ENCODE peak calls at places on chromosomes 2 and 18, in nine cellular contexts. B, R, H, S, M, F, I, V and Y are unnamed samples.

GRCh38 chr2:240624011-240624949 is 1.0 kb upstream of the GPR35 start:
- DNase-seq in B (no peak), R (no peak), H (no peak), S (peak; percentile 13), M (no peak), F (no peak), I (peak; percentile 36), V (no peak), Y (no peak)

GRCh38 chr2:53859354-53860159 is at the start of gene GPR75:
- DNase-seq in B (no peak), R (peak; percentile 48), H (peak; percentile 15), S (peak; percentile 71), M (no peak), F (no peak), I (no peak), V (no peak), Y (no peak)

GRCh38 chr18:46411862-46412690 is 244.9 kb downstream of the LOXHD1 start:
- DNase-seq in B (no peak), R (peak; percentile 34), H (peak; percentile 64), S (no peak), M (no peak), F (no peak), I (no peak), V (no peak), Y (no peak)

GRCh38 chr2:69789762-69790600 is 39.5 kb upstream of the GMCL1 start:
- DNase-seq in B (no peak), R (peak; percentile 66), H (no peak), S (no peak), M (peak; percentile 74), F (no peak), I (no peak), V (no peak), Y (no peak)

GRCh38 chr2:238596571-238597551 is 170.1 kb downstream of the ASB1 start:
- DNase-seq in B (peak; percentile 94), R (peak; percentile 95), H (peak; percentile 41), S (no peak), M (no peak), F (peak; percentile 90), I (no peak), V (no peak), Y (no peak)

GRCh38 chr2:232061265-232061664 is 99.8 kb downstream of the DIS3L2 start:
- DNase-seq in B (no peak), R (no peak), H (no peak), S (no peak), M (no peak), F (no peak), I (no peak), V (no peak), Y (no peak)

GRCh38 chr18:49723648-49724180 is 89.6 kb downstream of the ACAA2 start:
- DNase-seq in B (no peak), R (peak; percentile 87), H (no peak), S (no peak), M (peak; percentile 45), F (no peak), I (no peak), V (peak; percentile 25), Y (peak; percentile 50)

GRCh38 chr2:24875901-24876300 is 44.1 kb downstream of the ADCY3 start:
- DNase-seq in B (no peak), R (no peak), H (no peak), S (no peak), M (no peak), F (no peak), I (no peak), V (no peak), Y (no peak)

GRCh38 chr2:168311265-168311925 is 64.0 kb upstream of the STK39 start:
- DNase-seq in B (no peak), R (no peak), H (no peak), S (no peak), M (no peak), F (no peak), I (no peak), V (no peak), Y (no peak)

GRCh38 chr2:189613650-189614420 is 33.2 kb upstream of the SLC40A1 start:
- DNase-seq in B (no peak), R (peak; percentile 68), H (peak; percentile 33), S (no peak), M (no peak), F (no peak), I (no peak), V (no peak), Y (no peak)

GRCh38 chr2:16350211-16350610 is 315.4 kb downstream of the CYRIA start:
- DNase-seq in B (no peak), R (no peak), H (no peak), S (no peak), M (no peak), F (no peak), I (no peak), V (no peak), Y (no peak)

GRCh38 chr2:188734688-188735087 is 239.5 kb upstream of the COL3A1 start:
- DNase-seq in B (no peak), R (peak; percentile 66), H (no peak), S (peak; percentile 17), M (no peak), F (no peak), I (no peak), V (no peak), Y (no peak)

GRCh38 chr2:161239416-161240109 is 68.7 kb upstream of the PSMD14 start:
- DNase-seq in B (no peak), R (no peak), H (no peak), S (peak; percentile 58), M (no peak), F (no peak), I (no peak), V (peak; percentile 21), Y (no peak)

GRCh38 chr2:161243873-161244272 is 64.4 kb upstream of the PSMD14 start:
- DNase-seq in B (no peak), R (no peak), H (no peak), S (no peak), M (peak; percentile 30), F (no peak), I (no peak), V (peak; percentile 25), Y (no peak)

GRCh38 chr2:161238559-161239415 is 69.4 kb upstream of the PSMD14 start:
- DNase-seq in B (no peak), R (peak; percentile 66), H (peak; percentile 44), S (peak; percentile 90), M (peak; percentile 73), F (no peak), I (peak; percentile 44), V (peak; percentile 65), Y (peak; percentile 46)

GRCh38 chr2:161243312-161243711 is 64.9 kb upstream of the PSMD14 start:
- DNase-seq in B (no peak), R (no peak), H (no peak), S (no peak), M (peak; percentile 69), F (no peak), I (peak; percentile 39), V (peak; percentile 48), Y (peak; percentile 18)

DNA sequence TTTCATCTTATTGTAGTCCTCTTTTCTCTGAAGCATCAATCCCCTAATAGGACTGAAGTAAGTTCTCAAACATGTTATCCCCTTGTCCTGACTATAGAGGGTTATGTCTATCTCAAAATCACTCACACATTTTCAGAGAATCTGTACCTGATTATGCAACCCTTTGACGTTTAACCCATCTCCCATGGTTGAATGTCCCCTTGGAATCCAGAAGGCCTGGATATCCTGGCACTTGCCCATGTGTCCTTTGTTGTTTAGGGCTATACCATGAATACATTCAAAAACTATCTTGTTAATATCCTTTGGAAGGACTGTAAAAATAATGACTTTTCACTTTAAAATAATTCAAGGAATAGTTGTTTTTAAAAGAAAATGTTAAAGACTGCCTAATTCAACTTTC is 66.3 kb upstream of the PSMD14 start:
- DNase-seq in B (no peak), R (no peak), H (no peak), S (no peak), M (no peak), F (no peak), I (no peak), V (no peak), Y (no peak)
- TF ChIP-seq CTCF in B (no peak), R (no peak), H (no peak), S (no peak), M (no peak), F (no peak), I (no peak), V (no peak), Y (no peak)

GRCh38 chr18:3281456-3282400 is 19.8 kb downstream of the MYL12B start:
- DNase-seq in B (no peak), R (peak; percentile 72), H (no peak), S (no peak), M (peak; percentile 74), F (no peak), I (no peak), V (peak; percentile 56), Y (peak; percentile 59)
- TF ChIP-seq CTCF in B (peak; percentile 39), R (peak; percentile 40), H (peak; percentile 83), S (peak; percentile 62), M (peak; percentile 30), F (peak; percentile 25), I (peak; percentile 89), V (peak; percentile 39), Y (peak; percentile 61)

GRCh38 chr2:199459286-199460100 is 1.8 kb upstream of the SATB2 start:
- DNase-seq in B (peak; percentile 79), R (peak; percentile 97), H (peak; percentile 93), S (peak; percentile 91), M (peak; percentile 88), F (peak; percentile 75), I (peak; percentile 68), V (peak; percentile 78), Y (peak; percentile 49)
- TF ChIP-seq CTCF in B (no peak), R (no peak), H (no peak), S (no peak), M (no peak), F (no peak), I (no peak), V (no peak), Y (no peak)

GRCh38 chr2:133822901-133823550 is 254.8 kb upstream of the NCKAP5 start:
- DNase-seq in B (no peak), R (no peak), H (no peak), S (no peak), M (no peak), F (no peak), I (no peak), V (no peak), Y (no peak)

GRCh38 chr2:133817680-133818566 is 249.7 kb upstream of the NCKAP5 start:
- DNase-seq in B (peak; percentile 96), R (peak; percentile 100), H (no peak), S (no peak), M (no peak), F (peak; percentile 98), I (no peak), V (no peak), Y (no peak)

GRCh38 chr2:133818661-133819060 is 250.4 kb upstream of the NCKAP5 start:
- DNase-seq in B (no peak), R (no peak), H (no peak), S (no peak), M (no peak), F (no peak), I (no peak), V (no peak), Y (no peak)

GRCh38 chr2:133821107-133821760 is 253.0 kb upstream of the NCKAP5 start:
- DNase-seq in B (peak; percentile 46), R (peak; percentile 90), H (no peak), S (no peak), M (no peak), F (no peak), I (no peak), V (no peak), Y (no peak)

GRCh38 chr2:133819906-133820305 is 251.6 kb upstream of the NCKAP5 start:
- DNase-seq in B (no peak), R (peak; percentile 27), H (no peak), S (no peak), M (no peak), F (no peak), I (no peak), V (no peak), Y (no peak)
- TF ChIP-seq CTCF in B (no peak), R (no peak), H (no peak), S (no peak), M (no peak), F (no peak), I (no peak), V (no peak), Y (no peak)

GRCh38 chr2:120748310-120748709 is 12.6 kb downstream of the GLI2 start:
- DNase-seq in B (no peak), R (no peak), H (no peak), S (no peak), M (no peak), F (no peak), I (no peak), V (no peak), Y (no peak)
- TF ChIP-seq CTCF in B (no peak), R (no peak), H (no peak), S (no peak), M (no peak), F (no peak), I (no peak), V (no peak), Y (no peak)